ENCODE peak calls at places on chromosome 20, in nine cellular contexts. X is fibroblast of lung, B is cardiac fibroblast, U is AG04450, O is brain microvascular endothelial cell, V is A549, Z is astrocyte of the spinal cord, D is epithelial cell of esophagus, E is heart left ventricle. T is an unnamed sample.

GRCh38 chr20:34891166-34892062 is 15.0 kb downstream of the ACSS2 start:
- DNase-seq in X (peak; percentile 73), B (peak; percentile 69), U (no peak), O (peak; percentile 40), V (no peak), Z (peak; percentile 47), D (peak; percentile 94), E (no peak), T (no peak)

GRCh38 chr20:62475819-62476073 is at the start of gene GATA5:
- DNase-seq in X (no peak), B (no peak), U (no peak), O (no peak), V (no peak), Z (no peak), D (no peak), E (no peak), T (no peak)

GRCh38 chr20:53030061-53030460 is 57.9 kb downstream of the TSHZ2 start:
- DNase-seq in X (no peak), B (no peak), U (no peak), O (no peak), V (no peak), Z (no peak), D (no peak), E (no peak), T (no peak)

GRCh38 chr20:37379967-37380828 is 34.3 kb downstream of the SRC start:
- DNase-seq in X (peak; percentile 51), B (no peak), U (no peak), O (no peak), V (peak; percentile 44), Z (peak; percentile 31), D (peak; percentile 57), E (no peak), T (no peak)

GRCh38 chr20:4011226-4011975 is 4.0 kb downstream of the RNF24 start:
- DNase-seq in X (no peak), B (no peak), U (no peak), O (no peak), V (no peak), Z (no peak), D (peak; percentile 49), E (no peak), T (no peak)

GRCh38 chr20:64131406-64131805 is 24.0 kb upstream of the NPBWR2 start:
- DNase-seq in X (no peak), B (peak; percentile 6), U (no peak), O (no peak), V (peak; percentile 81), Z (no peak), D (peak; percentile 25), E (peak; percentile 21), T (no peak)

GRCh38 chr20:22921595-22922421 is 113.3 kb upstream of the SSTR4 start:
- DNase-seq in X (peak; percentile 60), B (peak; percentile 77), U (no peak), O (peak; percentile 59), V (peak; percentile 40), Z (peak; percentile 38), D (peak; percentile 43), E (no peak), T (peak; percentile 18)

GRCh38 chr20:53138454-53139291 is 166.5 kb downstream of the TSHZ2 start:
- DNase-seq in X (peak; percentile 23), B (no peak), U (no peak), O (no peak), V (no peak), Z (no peak), D (no peak), E (no peak), T (no peak)

GRCh38 chr20:24497851-24498250 is 28.4 kb downstream of the SYNDIG1 start:
- DNase-seq in X (peak; percentile 53), B (no peak), U (no peak), O (peak; percentile 33), V (no peak), Z (peak; percentile 83), D (peak; percentile 77), E (no peak), T (peak; percentile 83)

GRCh38 chr20:6866741-6867140 is 99.3 kb downstream of the BMP2 start:
- DNase-seq in X (peak; percentile 9), B (no peak), U (no peak), O (no peak), V (no peak), Z (peak; percentile 34), D (no peak), E (no peak), T (peak; percentile 40)

GRCh38 chr20:3744806-3745685 is 12.6 kb downstream of the HSPA12B start:
- DNase-seq in X (peak; percentile 50), B (peak; percentile 23), U (no peak), O (peak; percentile 13), V (peak; percentile 94), Z (peak; percentile 59), D (peak; percentile 93), E (peak; percentile 69), T (peak; percentile 4)

GRCh38 chr20:5135363-5136012 is 8.7 kb downstream of the CDS2 start:
- DNase-seq in X (no peak), B (no peak), U (no peak), O (no peak), V (no peak), Z (no peak), D (no peak), E (no peak), T (no peak)

GRCh38 chr20:1322511-1323245 is 6.3 kb downstream of the SDCBP2 start:
- DNase-seq in X (peak; percentile 96), B (peak; percentile 98), U (peak; percentile 95), O (peak; percentile 87), V (no peak), Z (peak; percentile 94), D (peak; percentile 94), E (peak; percentile 68), T (peak; percentile 60)

DNA sequence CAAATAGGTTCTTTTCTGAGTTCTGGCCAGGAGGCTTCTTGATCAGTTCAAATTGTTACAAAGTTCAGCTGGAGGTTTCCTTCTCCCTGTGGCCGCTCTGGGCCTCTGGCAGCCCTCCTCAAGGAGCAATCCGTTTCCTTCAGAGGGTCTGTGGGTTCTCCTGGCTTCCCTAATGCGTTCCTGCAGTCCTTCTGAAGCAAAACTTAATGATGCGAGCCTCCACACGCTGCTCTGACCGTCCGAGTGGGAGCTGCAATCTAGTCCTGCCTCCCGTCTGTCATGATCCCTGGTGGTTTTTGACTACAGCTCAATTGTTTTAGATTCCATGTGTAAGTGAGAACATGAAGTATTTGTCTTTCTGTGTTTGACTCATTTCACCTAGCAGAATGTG is 8.7 kb downstream of the DEFB132 start:
- DNase-seq in X (no peak), B (no peak), U (no peak), O (no peak), V (no peak), Z (no peak), D (no peak), E (no peak), T (no peak)
- H3K4me3 ChIP-seq in X (no peak overlapping the region), B (no peak overlapping the region), U (no peak overlapping the region), O (no peak overlapping the region), V (peak overlapping the region; percentile 41), Z (no peak overlapping the region), D (no peak overlapping the region), E (peak overlapping the region; percentile 59), T (no peak overlapping the region)

DNA sequence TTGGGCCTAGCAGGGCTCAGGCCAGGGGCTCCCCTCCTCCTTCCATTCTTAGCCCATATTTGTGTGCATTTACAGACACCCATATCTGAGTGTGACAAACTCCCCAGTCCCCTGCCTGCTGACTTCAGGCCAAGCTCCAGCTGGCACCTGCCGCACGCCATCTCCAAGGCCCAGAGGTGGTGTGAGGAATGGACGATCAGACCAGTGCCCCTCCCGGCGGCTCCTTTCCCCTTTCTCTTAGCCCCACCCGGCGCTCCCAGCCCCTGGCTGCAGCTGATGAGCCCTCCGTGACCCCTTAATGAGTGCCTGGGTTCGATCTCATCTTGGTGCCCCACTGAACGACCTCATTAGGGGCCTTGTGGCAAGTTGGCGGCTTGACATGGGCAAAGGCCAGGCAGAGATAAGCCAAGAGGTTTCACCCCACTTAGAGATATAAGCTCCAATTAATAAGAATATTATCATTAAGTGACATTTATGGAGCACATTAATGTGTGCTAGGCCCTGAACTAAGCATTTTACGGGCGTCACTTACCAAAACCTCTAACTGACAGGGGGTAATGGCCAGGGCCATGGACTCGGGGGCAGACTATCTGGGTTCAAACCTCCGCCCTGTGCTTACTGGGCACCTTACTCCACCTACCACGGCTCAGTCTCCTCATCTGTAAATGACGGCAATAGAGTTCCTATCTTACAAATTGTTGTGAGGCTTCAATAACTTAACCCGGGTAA is 17.5 kb downstream of the ADA start:
- DNase-seq in X (no peak), B (no peak), U (no peak), O (no peak), V (no peak), Z (no peak), D (no peak), E (no peak), T (no peak)
- TF ChIP-seq CTCF in X (no peak), B (no peak), U (no peak), O (no peak), V (no peak), Z (no peak), D (no peak), E (no peak), T (no peak)

GRCh38 chr20:59382907-59383306 is 82.5 kb downstream of the EDN3 start:
- DNase-seq in X (no peak), B (no peak), U (no peak), O (no peak), V (no peak), Z (no peak), D (no peak), E (no peak), T (no peak)
- H3K4me3 ChIP-seq in X (no peak overlapping the region), B (no peak overlapping the region), U (no peak overlapping the region), O (no peak overlapping the region), V (no peak overlapping the region), Z (no peak overlapping the region), D (no peak overlapping the region), E (no peak overlapping the region), T (no peak overlapping the region)

GRCh38 chr20:60270341-60270740 is 312.1 kb downstream of the CDH26 start:
- DNase-seq in X (no peak), B (no peak), U (no peak), O (no peak), V (no peak), Z (no peak), D (no peak), E (no peak), T (no peak)

GRCh38 chr20:60269571-60270162 is 311.4 kb downstream of the CDH26 start:
- DNase-seq in X (no peak), B (no peak), U (no peak), O (no peak), V (no peak), Z (no peak), D (no peak), E (no peak), T (no peak)

GRCh38 chr20:60272790-60273189 is 314.6 kb downstream of the CDH26 start:
- DNase-seq in X (no peak), B (no peak), U (no peak), O (no peak), V (no peak), Z (no peak), D (no peak), E (no peak), T (no peak)

GRCh38 chr20:60268502-60268901 is 310.3 kb downstream of the CDH26 start:
- DNase-seq in X (no peak), B (no peak), U (no peak), O (no peak), V (no peak), Z (no peak), D (no peak), E (no peak), T (no peak)

DNA sequence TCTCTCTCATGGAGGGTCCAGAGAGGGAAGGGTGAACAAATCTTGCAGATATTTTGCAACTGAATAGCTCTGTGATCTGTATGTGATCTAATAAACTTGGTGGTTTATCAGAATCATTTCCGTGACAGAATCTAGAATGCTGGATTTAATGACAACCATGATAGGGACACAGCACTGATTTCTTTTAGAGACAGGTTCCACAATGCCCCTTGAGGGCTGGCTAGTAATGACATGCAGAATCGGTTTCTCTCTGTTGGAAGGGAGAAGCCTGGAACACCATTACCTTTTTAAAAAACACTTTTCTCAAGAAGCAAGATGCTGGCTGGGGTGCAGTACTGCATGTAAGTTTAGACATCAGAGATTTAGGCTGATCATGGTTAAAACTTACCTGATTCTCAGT is 313.4 kb downstream of the CDH26 start:
- DNase-seq in X (no peak), B (no peak), U (no peak), O (no peak), V (peak; percentile 15), Z (no peak), D (no peak), E (no peak), T (no peak)
- TF ChIP-seq CTCF in X (peak; percentile 22), B (peak; percentile 34), U (peak; percentile 49), O (peak; percentile 50), V (no peak), Z (peak; percentile 40), D (peak; percentile 50), E (peak; percentile 30), T (peak; percentile 11)